ENCODE peak calls at places on chromosome 13, in eight cellular contexts. One of them, this sample, is unnamed.

GRCh38 chr13:73329355-73329754 is 270.6 kb downstream of the KLF5 start:
- DNase-seq in HCT116: no peak
- DNase-seq in cardiac muscle cell: no peak
- DNase-seq in A673: no peak
- DNase-seq in ovary: no peak
- DNase-seq in right atrium auricular region: no peak
- DNase-seq in tibial artery: no peak
- DNase-seq in stomach: no peak
- DNase-seq in this sample: no peak

GRCh38 chr13:112764864-112765561 is 75.2 kb downstream of the ATP11A start:
- DNase-seq in HCT116: no peak
- DNase-seq in cardiac muscle cell: no peak
- DNase-seq in A673: no peak
- DNase-seq in ovary: no peak
- DNase-seq in right atrium auricular region: no peak
- DNase-seq in tibial artery: no peak
- DNase-seq in stomach: no peak
- DNase-seq in this sample: no peak

GRCh38 chr13:82758056-82758455 is 1124.2 kb downstream of the SLITRK1 start:
- DNase-seq in HCT116: peak
- DNase-seq in cardiac muscle cell: peak
- DNase-seq in A673: peak
- DNase-seq in ovary: no peak
- DNase-seq in right atrium auricular region: no peak
- DNase-seq in tibial artery: no peak
- DNase-seq in stomach: no peak
- DNase-seq in this sample: no peak

GRCh38 chr13:106284358-106284757 is 251.1 kb downstream of the EFNB2 start:
- DNase-seq in HCT116: no peak
- DNase-seq in cardiac muscle cell: peak
- DNase-seq in A673: no peak
- DNase-seq in ovary: no peak
- DNase-seq in right atrium auricular region: no peak
- DNase-seq in tibial artery: no peak
- DNase-seq in stomach: no peak
- DNase-seq in this sample: no peak

GRCh38 chr13:36882829-36883390 is 37.1 kb downstream of the SMAD9 start:
- DNase-seq in HCT116: no peak
- DNase-seq in cardiac muscle cell: no peak
- DNase-seq in A673: no peak
- DNase-seq in ovary: no peak
- DNase-seq in right atrium auricular region: no peak
- DNase-seq in tibial artery: no peak
- DNase-seq in stomach: no peak
- DNase-seq in this sample: no peak

GRCh38 chr13:36074659-36075058 is 56.5 kb downstream of the DCLK1 start:
- DNase-seq in HCT116: no peak
- DNase-seq in cardiac muscle cell: peak
- DNase-seq in A673: peak
- DNase-seq in ovary: no peak
- DNase-seq in right atrium auricular region: no peak
- DNase-seq in tibial artery: no peak
- DNase-seq in stomach: no peak
- DNase-seq in this sample: no peak

GRCh38 chr13:28754698-28755545 is 36.2 kb upstream of the SLC46A3 start:
- DNase-seq in HCT116: peak
- DNase-seq in cardiac muscle cell: peak
- DNase-seq in A673: peak
- DNase-seq in ovary: no peak
- DNase-seq in right atrium auricular region: no peak
- DNase-seq in tibial artery: no peak
- DNase-seq in stomach: no peak
- DNase-seq in this sample: no peak

GRCh38 chr13:105343134-105343806 is 1192.2 kb downstream of the EFNB2 start:
- DNase-seq in HCT116: no peak
- DNase-seq in cardiac muscle cell: no peak
- DNase-seq in A673: no peak
- DNase-seq in ovary: no peak
- DNase-seq in right atrium auricular region: no peak
- DNase-seq in tibial artery: no peak
- DNase-seq in stomach: no peak
- DNase-seq in this sample: no peak

GRCh38 chr13:101341464-101341863 is 74.8 kb downstream of the NALCN start:
- DNase-seq in HCT116: no peak
- DNase-seq in cardiac muscle cell: no peak
- DNase-seq in A673: no peak
- DNase-seq in ovary: no peak
- DNase-seq in right atrium auricular region: no peak
- DNase-seq in tibial artery: no peak
- DNase-seq in stomach: no peak
- DNase-seq in this sample: no peak

GRCh38 chr13:48404952-48405351 is 8.0 kb downstream of the LPAR6 start:
- DNase-seq in HCT116: no peak
- DNase-seq in cardiac muscle cell: no peak
- DNase-seq in A673: no peak
- DNase-seq in ovary: no peak
- DNase-seq in right atrium auricular region: no peak
- DNase-seq in tibial artery: no peak
- DNase-seq in stomach: no peak
- DNase-seq in this sample: no peak

GRCh38 chr13:111429064-111429558 is 108.7 kb downstream of the TEX29 start:
- DNase-seq in HCT116: peak
- DNase-seq in cardiac muscle cell: peak
- DNase-seq in A673: peak
- DNase-seq in ovary: no peak
- DNase-seq in right atrium auricular region: no peak
- DNase-seq in tibial artery: no peak
- DNase-seq in stomach: no peak
- DNase-seq in this sample: no peak

GRCh38 chr13:73492811-73493210 is 434.0 kb downstream of the KLF5 start:
- DNase-seq in HCT116: no peak
- DNase-seq in cardiac muscle cell: no peak
- DNase-seq in A673: no peak
- DNase-seq in ovary: no peak
- DNase-seq in right atrium auricular region: no peak
- DNase-seq in tibial artery: no peak
- DNase-seq in stomach: no peak
- DNase-seq in this sample: no peak

GRCh38 chr13:97810152-97810551 is 143.3 kb upstream of the IPO5 start:
- DNase-seq in HCT116: peak
- DNase-seq in cardiac muscle cell: peak
- DNase-seq in A673: peak
- DNase-seq in ovary: no peak
- DNase-seq in right atrium auricular region: no peak
- DNase-seq in tibial artery: no peak
- DNase-seq in stomach: no peak
- DNase-seq in this sample: no peak
- TF ChIP-seq CTCF in HCT116: peak
- TF ChIP-seq CTCF in cardiac muscle cell: peak
- TF ChIP-seq CTCF in A673: peak
- TF ChIP-seq CTCF in ovary: no peak
- TF ChIP-seq CTCF in right atrium auricular region: peak
- TF ChIP-seq CTCF in tibial artery: peak
- TF ChIP-seq CTCF in stomach: no peak
- TF ChIP-seq CTCF in this sample: no peak

DNA sequence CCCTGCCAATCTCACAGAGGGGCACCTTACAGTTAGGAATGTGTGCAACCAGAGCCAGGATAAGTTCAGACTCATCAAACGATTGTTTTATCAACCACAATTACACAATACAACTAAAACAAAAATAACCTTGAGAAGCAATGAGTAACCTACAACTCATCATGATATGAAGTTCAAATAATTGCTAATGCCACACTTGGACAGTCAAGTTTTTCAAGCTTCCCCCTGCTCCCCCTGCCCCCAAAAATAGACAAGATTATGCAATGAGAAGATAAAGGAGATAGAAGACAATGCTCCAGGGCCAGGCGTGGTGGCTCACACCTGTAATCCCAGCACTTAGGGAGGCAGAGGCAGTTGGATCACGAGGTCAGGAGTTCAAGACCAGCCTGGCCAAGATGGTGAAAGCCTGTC is 13.6 kb upstream of the KPNA3 start:
- DNase-seq in HCT116: no peak
- DNase-seq in cardiac muscle cell: no peak
- DNase-seq in A673: no peak
- DNase-seq in ovary: no peak
- DNase-seq in right atrium auricular region: no peak
- DNase-seq in tibial artery: no peak
- DNase-seq in stomach: no peak
- DNase-seq in this sample: no peak
- H3K27ac ChIP-seq in HCT116: no peak
- H3K27ac ChIP-seq in cardiac muscle cell: no peak
- H3K27ac ChIP-seq in A673: no peak
- H3K27ac ChIP-seq in ovary: no peak
- H3K27ac ChIP-seq in right atrium auricular region: no peak
- H3K27ac ChIP-seq in tibial artery: no peak
- H3K27ac ChIP-seq in stomach: no peak
- H3K27ac ChIP-seq in this sample: no peak

GRCh38 chr13:50085063-50085462 is 69.8 kb downstream of the KCNRG start:
- DNase-seq in HCT116: no peak
- DNase-seq in cardiac muscle cell: peak
- DNase-seq in A673: peak
- DNase-seq in ovary: no peak
- DNase-seq in right atrium auricular region: no peak
- DNase-seq in tibial artery: no peak
- DNase-seq in stomach: no peak
- DNase-seq in this sample: no peak
- TF ChIP-seq CTCF in HCT116: no peak
- TF ChIP-seq CTCF in cardiac muscle cell: peak
- TF ChIP-seq CTCF in A673: peak
- TF ChIP-seq CTCF in ovary: peak
- TF ChIP-seq CTCF in right atrium auricular region: peak
- TF ChIP-seq CTCF in tibial artery: peak
- TF ChIP-seq CTCF in stomach: no peak
- TF ChIP-seq CTCF in this sample: peak

GRCh38 chr13:110309159-110309476 is 2.0 kb downstream of the COL4A2 start:
- DNase-seq in HCT116: no peak
- DNase-seq in cardiac muscle cell: no peak
- DNase-seq in A673: no peak
- DNase-seq in ovary: no peak
- DNase-seq in right atrium auricular region: peak
- DNase-seq in tibial artery: no peak
- DNase-seq in stomach: no peak
- DNase-seq in this sample: peak

GRCh38 chr13:110306340-110306959 is 507 bp downstream of the COL4A1 start:
- DNase-seq in HCT116: no peak
- DNase-seq in cardiac muscle cell: peak
- DNase-seq in A673: peak
- DNase-seq in ovary: peak
- DNase-seq in right atrium auricular region: peak
- DNase-seq in tibial artery: no peak
- DNase-seq in stomach: no peak
- DNase-seq in this sample: no peak

GRCh38 chr13:110306960-110307696 is at the start of the genes COL4A1 and COL4A2:
- DNase-seq in HCT116: no peak
- DNase-seq in cardiac muscle cell: peak
- DNase-seq in A673: peak
- DNase-seq in ovary: peak
- DNase-seq in right atrium auricular region: peak
- DNase-seq in tibial artery: peak
- DNase-seq in stomach: no peak
- DNase-seq in this sample: peak

GRCh38 chr13:110308377-110309158 is 1.5 kb downstream of the COL4A2 start:
- DNase-seq in HCT116: no peak
- DNase-seq in cardiac muscle cell: peak
- DNase-seq in A673: peak
- DNase-seq in ovary: peak
- DNase-seq in right atrium auricular region: peak
- DNase-seq in tibial artery: no peak
- DNase-seq in stomach: no peak
- DNase-seq in this sample: peak

GRCh38 chr13:110307697-110308376 is 753 bp downstream of the COL4A2 start:
- DNase-seq in HCT116: no peak
- DNase-seq in cardiac muscle cell: peak
- DNase-seq in A673: no peak
- DNase-seq in ovary: peak
- DNase-seq in right atrium auricular region: peak
- DNase-seq in tibial artery: no peak
- DNase-seq in stomach: no peak
- DNase-seq in this sample: peak
- H3K27ac ChIP-seq in HCT116: no peak
- H3K27ac ChIP-seq in cardiac muscle cell: peak
- H3K27ac ChIP-seq in A673: peak
- H3K27ac ChIP-seq in ovary: peak
- H3K27ac ChIP-seq in right atrium auricular region: peak
- H3K27ac ChIP-seq in tibial artery: peak
- H3K27ac ChIP-seq in stomach: peak
- H3K27ac ChIP-seq in this sample: peak

GRCh38 chr13:43981091-43981490 is 101.4 kb downstream of the LACC1 start:
- DNase-seq in HCT116: no peak
- DNase-seq in cardiac muscle cell: no peak
- DNase-seq in A673: peak
- DNase-seq in ovary: no peak
- DNase-seq in right atrium auricular region: no peak
- DNase-seq in tibial artery: no peak
- DNase-seq in stomach: no peak
- DNase-seq in this sample: no peak
- TF ChIP-seq CTCF in HCT116: no peak
- TF ChIP-seq CTCF in cardiac muscle cell: no peak
- TF ChIP-seq CTCF in A673: no peak
- TF ChIP-seq CTCF in ovary: no peak
- TF ChIP-seq CTCF in right atrium auricular region: no peak
- TF ChIP-seq CTCF in tibial artery: no peak
- TF ChIP-seq CTCF in stomach: no peak
- TF ChIP-seq CTCF in this sample: no peak